ENCODE peak calls at places on chromosomes 13 and 19, in five cellular contexts. N is breast epithelium, S is neuronal stem cell, H is transverse colon, J is Peyer's patch. K is an unnamed sample.

GRCh38 chr19:6708346-6708745 is 12.1 kb downstream of the C3 start:
- DNase-seq in N (no peak), S (no peak), H (no peak), J (no peak), K (no peak)

GRCh38 chr19:679418-680286 is 3.5 kb downstream of the FSTL3 start:
- DNase-seq in N (no peak), S (no peak), H (peak; percentile 64), J (peak; percentile 66), K (peak; percentile 71)

GRCh38 chr19:1220452-1221037 is 15.0 kb downstream of the STK11 start:
- DNase-seq in N (no peak), S (no peak), H (no peak), J (no peak), K (no peak)

GRCh38 chr19:6078068-6078467 is 32.2 kb downstream of the RFX2 start:
- DNase-seq in N (no peak), S (no peak), H (no peak), J (no peak), K (no peak)

GRCh38 chr13:40895715-40896184 is 106.3 kb downstream of the SLC25A15 start:
- DNase-seq in N (no peak), S (no peak), H (peak; percentile 41), J (no peak), K (no peak)

GRCh38 chr19:5961969-5962945 is 15.7 kb downstream of the RANBP3 start:
- DNase-seq in N (peak; percentile 41), S (no peak), H (peak; percentile 75), J (peak; percentile 87), K (peak; percentile 43)

GRCh38 chr19:29785955-29786589 is 25.7 kb upstream of the CCNE1 start:
- DNase-seq in N (no peak), S (no peak), H (no peak), J (no peak), K (no peak)

GRCh38 chr13:50410921-50411712 is 395.9 kb downstream of the KCNRG start:
- DNase-seq in N (no peak), S (no peak), H (no peak), J (no peak), K (no peak)

GRCh38 chr13:75860935-75861334 is 224.8 kb downstream of the LMO7 start:
- DNase-seq in N (no peak), S (no peak), H (no peak), J (no peak), K (no peak)

GRCh38 chr13:79777504-79777903 is 296.5 kb downstream of the NDFIP2 start:
- DNase-seq in N (no peak), S (no peak), H (no peak), J (no peak), K (no peak)

GRCh38 chr13:91045351-91046034 is 302.0 kb upstream of the MIR17HG start:
- DNase-seq in N (no peak), S (peak; percentile 5), H (no peak), J (no peak), K (no peak)

GRCh38 chr13:23905766-23906165 is 8.5 kb upstream of the C1QTNF9B start:
- DNase-seq in N (no peak), S (no peak), H (no peak), J (no peak), K (no peak)

GRCh38 chr19:49849433-49850220 is 1.3 kb upstream of the PTOV1 start:
- DNase-seq in N (no peak), S (no peak), H (no peak), J (no peak), K (no peak)
- H3K4me3 ChIP-seq in N (peak overlapping the region; percentile 83), S (no peak overlapping the region), H (no peak overlapping the region), J (peak overlapping the region; percentile 98), K (peak overlapping the region; percentile 85)

GRCh38 chr13:99301913-99302636 is 5.1 kb downstream of the GPR183 start:
- DNase-seq in N (no peak), S (no peak), H (no peak), J (peak; percentile 81), K (no peak)

GRCh38 chr13:99304541-99304940 is 2.7 kb downstream of the GPR183 start:
- DNase-seq in N (no peak), S (no peak), H (no peak), J (no peak), K (no peak)

GRCh38 chr13:99305180-99305965 is 1.8 kb downstream of the GPR183 start:
- DNase-seq in N (no peak), S (no peak), H (no peak), J (no peak), K (no peak)

GRCh38 chr13:99302637-99303505 is 4.3 kb downstream of the GPR183 start:
- DNase-seq in N (no peak), S (no peak), H (no peak), J (no peak), K (no peak)

GRCh38 chr13:99303863-99304521 is 3.2 kb downstream of the GPR183 start:
- DNase-seq in N (no peak), S (no peak), H (peak; percentile 34), J (peak; percentile 72), K (no peak)
- H3K4me1 ChIP-seq in N (no peaks in the 10 kb centered on the region), S (peaks cover 3% of the 10 kb centered on the region), H (no peaks in the 10 kb centered on the region), J (peaks cover 5% of the 10 kb centered on the region), K (peaks cover 18% of the 10 kb centered on the region)

GRCh38 chr19:55301459-55302331 is 17.9 kb downstream of the BRSK1 start:
- DNase-seq in N (peak; percentile 62), S (peak; percentile 91), H (peak; percentile 93), J (peak; percentile 96), K (peak; percentile 87)
- H3K4me3 ChIP-seq in N (peak overlapping the region; percentile 62), S (no peak overlapping the region), H (no peak overlapping the region), J (peak overlapping the region; percentile 32), K (peak overlapping the region; percentile 61)

GRCh38 chr19:51159656-51160055 is 17.6 kb downstream of the SIGLEC7 start:
- DNase-seq in N (no peak), S (no peak), H (no peak), J (no peak), K (no peak)

GRCh38 chr19:51166846-51167490 is 24.9 kb downstream of the SIGLEC7 start:
- DNase-seq in N (no peak), S (no peak), H (peak; percentile 29), J (peak; percentile 65), K (no peak)

GRCh38 chr19:51161266-51161665 is 19.2 kb downstream of the SIGLEC7 start:
- DNase-seq in N (no peak), S (no peak), H (no peak), J (no peak), K (no peak)

GRCh38 chr19:51164215-51164614 is 22.1 kb downstream of the SIGLEC7 start:
- DNase-seq in N (no peak), S (no peak), H (no peak), J (no peak), K (no peak)

DNA sequence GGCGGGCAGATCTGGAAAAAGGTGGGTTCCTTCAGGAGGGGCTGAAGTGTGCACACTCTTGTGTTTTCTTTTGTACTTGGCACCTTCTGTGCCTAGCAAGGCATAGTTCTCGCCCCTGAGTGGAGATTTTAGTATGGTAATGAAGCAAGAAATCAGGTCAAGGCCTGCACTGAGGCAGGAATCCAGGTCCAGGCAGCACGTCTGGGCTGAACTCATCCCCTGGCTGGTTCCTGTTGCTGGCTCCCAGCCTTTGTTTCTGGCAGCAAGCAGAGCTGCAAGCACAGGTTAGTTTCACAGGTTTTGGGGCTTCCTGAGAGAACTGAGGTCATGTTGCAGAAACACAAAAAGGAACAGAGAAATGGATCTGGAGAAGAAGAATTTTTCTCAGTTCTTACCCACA is 21.2 kb downstream of the SIGLEC7 start:
- DNase-seq in N (peak; percentile 39), S (no peak), H (no peak), J (no peak), K (no peak)
- H3K4me1 ChIP-seq in N (no peaks in the 10 kb centered on the region), S (no peaks in the 10 kb centered on the region), H (no peaks in the 10 kb centered on the region), J (no peaks in the 10 kb centered on the region), K (no peaks in the 10 kb centered on the region)

GRCh38 chr19:51799998-51800848 is 5.3 kb downstream of the FPR3 start:
- DNase-seq in N (no peak), S (no peak), H (no peak), J (no peak), K (peak; percentile 87)

GRCh38 chr19:51796195-51796679 is 1.3 kb downstream of the FPR3 start:
- DNase-seq in N (no peak), S (no peak), H (no peak), J (peak; percentile 53), K (no peak)

GRCh38 chr19:51798958-51799310 is 4.0 kb downstream of the FPR3 start:
- DNase-seq in N (no peak), S (no peak), H (peak; percentile 11), J (peak; percentile 50), K (peak; percentile 58)

GRCh38 chr19:51799311-51799997 is 4.5 kb downstream of the FPR3 start:
- DNase-seq in N (peak; percentile 80), S (no peak), H (peak; percentile 58), J (peak; percentile 74), K (peak; percentile 89)

GRCh38 chr19:51798127-51798526 is 3.2 kb downstream of the FPR3 start:
- DNase-seq in N (no peak), S (no peak), H (no peak), J (no peak), K (no peak)
- H3K4me3 ChIP-seq in N (no peak overlapping the region), S (no peak overlapping the region), H (no peak overlapping the region), J (no peak overlapping the region), K (peak overlapping the region; percentile 5)

DNA sequence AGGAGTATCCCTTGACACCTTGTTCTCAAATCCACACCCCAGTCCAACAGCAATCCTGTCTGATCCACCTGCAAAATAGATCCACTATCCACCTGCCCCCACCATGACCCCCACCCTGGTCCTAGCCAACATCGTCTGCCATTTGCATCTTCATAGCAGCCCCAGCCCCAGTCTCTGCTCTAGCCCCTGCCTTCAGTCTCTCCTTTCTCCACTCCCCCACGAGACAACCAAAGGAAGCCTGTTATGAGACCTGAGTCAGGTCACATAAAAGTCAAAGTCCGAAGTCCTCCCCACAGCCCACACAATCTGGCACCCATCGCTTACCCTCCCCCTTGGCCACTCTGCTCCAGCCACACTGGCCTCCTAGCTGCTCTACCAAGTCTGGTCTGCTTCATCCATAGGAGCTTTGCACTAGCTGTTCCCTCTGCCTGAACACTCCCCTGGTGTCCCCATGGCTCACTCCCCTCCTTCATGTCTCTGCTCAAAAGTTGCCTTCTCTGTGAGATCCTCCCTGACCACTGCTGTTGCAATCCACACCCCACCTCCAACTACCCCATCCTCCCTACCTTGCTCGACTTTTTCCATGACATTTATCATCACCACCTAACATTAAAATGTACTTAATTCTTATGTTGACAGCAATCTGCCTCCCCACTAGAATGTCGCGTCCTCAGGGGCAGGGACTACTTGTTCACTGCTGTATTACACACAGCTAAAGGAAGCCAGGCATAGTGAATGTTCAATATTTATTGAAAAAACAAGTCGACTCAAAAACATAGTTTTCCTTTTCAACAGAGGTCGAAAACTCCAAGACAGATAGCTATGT is 1.2 kb upstream of the PLEKHG2 start:
- DNase-seq in N (peak; percentile 69), S (no peak), H (peak; percentile 86), J (peak; percentile 88), K (no peak)
- H3K4me1 ChIP-seq in N (peaks cover 3% of the 10 kb centered on the region), S (peaks cover 33% of the 10 kb centered on the region), H (peaks cover 30% of the 10 kb centered on the region), J (peaks cover 44% of the 10 kb centered on the region), K (peaks cover 87% of the 10 kb centered on the region)